ENCODE peak calls at places on chromosomes 4 and X, in five cellular contexts. One of them, this sample, is unnamed. For H3K36me3, the result is how much of the 10 kb centered on the place peaks cover.

GRCh38 chr4:152090543-152090942 is 329.7 kb upstream of the GATB start:
- DNase-seq in sigmoid colon: no peak
- DNase-seq in HepG2: no peak
- DNase-seq in HCT116: no peak
- DNase-seq in transverse colon: no peak
- DNase-seq in this sample: no peak

GRCh38 chr4:165656399-165656798 is 216.6 kb upstream of the TLL1 start:
- DNase-seq in HepG2: no peak
- DNase-seq in transverse colon: no peak
- DNase-seq in HCT116: no peak
- DNase-seq in sigmoid colon: no peak
- DNase-seq in this sample: no peak

GRCh38 chrX:120251471-120252011 is 929 bp downstream of the ZBTB33 start:
- DNase-seq in HepG2: peak
- DNase-seq in transverse colon: peak
- DNase-seq in HCT116: no peak
- DNase-seq in sigmoid colon: peak
- DNase-seq in this sample: peak

GRCh38 chr4:180695851-180696250 is 1547.4 kb upstream of the TENM3 start:
- DNase-seq in sigmoid colon: no peak
- DNase-seq in HCT116: no peak
- DNase-seq in transverse colon: no peak
- DNase-seq in HepG2: no peak
- DNase-seq in this sample: no peak

GRCh38 chr4:169116270-169116901 is 106.3 kb upstream of the CBR4 start:
- DNase-seq in HCT116: no peak
- DNase-seq in sigmoid colon: no peak
- DNase-seq in HepG2: no peak
- DNase-seq in transverse colon: no peak
- DNase-seq in this sample: no peak

GRCh38 chr4:151524610-151525009 is 115.6 kb downstream of the FHIP1A start:
- DNase-seq in HCT116: no peak
- DNase-seq in sigmoid colon: no peak
- DNase-seq in HepG2: no peak
- DNase-seq in transverse colon: no peak
- DNase-seq in this sample: no peak

GRCh38 chrX:151981129-151981528 is 6.7 kb upstream of the GABRE start:
- DNase-seq in transverse colon: no peak
- DNase-seq in HCT116: no peak
- DNase-seq in sigmoid colon: no peak
- DNase-seq in HepG2: no peak
- DNase-seq in this sample: no peak

GRCh38 chrX:33840176-33840575 is 291.9 kb downstream of the FAM47A start:
- DNase-seq in HCT116: no peak
- DNase-seq in transverse colon: no peak
- DNase-seq in sigmoid colon: no peak
- DNase-seq in HepG2: no peak
- DNase-seq in this sample: no peak

GRCh38 chr4:155419266-155419665 is 42.5 kb upstream of the MAP9 start:
- DNase-seq in HepG2: no peak
- DNase-seq in transverse colon: no peak
- DNase-seq in sigmoid colon: no peak
- DNase-seq in HCT116: no peak
- DNase-seq in this sample: no peak

GRCh38 chrX:68936608-68937007 is 107.8 kb downstream of the EFNB1 start:
- DNase-seq in sigmoid colon: peak
- DNase-seq in transverse colon: peak
- DNase-seq in HCT116: no peak
- DNase-seq in HepG2: no peak
- DNase-seq in this sample: peak

GRCh38 chrX:28246675-28247074 is 265.4 kb upstream of the DCAF8L1 start:
- DNase-seq in HCT116: no peak
- DNase-seq in transverse colon: no peak
- DNase-seq in HepG2: no peak
- DNase-seq in sigmoid colon: no peak
- DNase-seq in this sample: no peak

GRCh38 chr4:17787315-17787714 is 5.9 kb upstream of the FAM184B start:
- DNase-seq in HCT116: no peak
- DNase-seq in transverse colon: no peak
- DNase-seq in sigmoid colon: no peak
- DNase-seq in HepG2: no peak
- DNase-seq in this sample: no peak

GRCh38 chrX:111180750-111181240 is 84.8 kb downstream of the PAK3 start:
- DNase-seq in transverse colon: no peak
- DNase-seq in sigmoid colon: no peak
- DNase-seq in HCT116: no peak
- DNase-seq in HepG2: no peak
- DNase-seq in this sample: no peak

GRCh38 chr4:95106408-95106928 is 348.7 kb downstream of the BMPR1B start:
- DNase-seq in transverse colon: no peak
- DNase-seq in sigmoid colon: no peak
- DNase-seq in HepG2: no peak
- DNase-seq in HCT116: peak
- DNase-seq in this sample: no peak

GRCh38 chr4:124199185-124199584 is 513.3 kb downstream of the ANKRD50 start:
- DNase-seq in transverse colon: no peak
- DNase-seq in HepG2: no peak
- DNase-seq in HCT116: no peak
- DNase-seq in sigmoid colon: no peak
- DNase-seq in this sample: no peak

GRCh38 chr4:124203613-124204284 is 508.8 kb downstream of the ANKRD50 start:
- DNase-seq in sigmoid colon: no peak
- DNase-seq in HepG2: no peak
- DNase-seq in transverse colon: no peak
- DNase-seq in HCT116: no peak
- DNase-seq in this sample: no peak

GRCh38 chr4:124202106-124202505 is 510.4 kb downstream of the ANKRD50 start:
- DNase-seq in HepG2: no peak
- DNase-seq in HCT116: no peak
- DNase-seq in transverse colon: no peak
- DNase-seq in sigmoid colon: peak
- DNase-seq in this sample: no peak

DNA sequence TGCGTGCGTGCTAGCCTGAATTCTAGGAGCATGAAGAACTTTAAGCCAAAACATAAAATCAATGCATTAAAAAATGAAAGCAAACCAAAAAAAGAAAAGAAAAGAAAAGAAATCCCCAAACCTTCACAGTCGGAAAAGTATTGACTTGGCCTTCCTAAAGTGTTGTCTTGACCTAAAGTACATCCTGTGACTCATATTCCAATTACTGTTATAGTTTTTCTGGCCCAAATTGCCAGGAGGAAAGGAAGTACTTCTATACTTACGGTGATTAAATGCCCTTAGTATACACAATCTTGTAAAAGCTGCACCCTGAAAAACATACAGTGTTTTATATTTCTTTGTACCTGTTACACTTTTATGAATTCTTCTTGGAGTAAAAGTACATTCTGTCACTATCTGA is 512.8 kb downstream of the ANKRD50 start:
- DNase-seq in HepG2: no peak
- DNase-seq in HCT116: no peak
- DNase-seq in transverse colon: no peak
- DNase-seq in sigmoid colon: no peak
- DNase-seq in this sample: no peak
- TF ChIP-seq POLR2AphosphoS5 in HepG2: no peak
- TF ChIP-seq POLR2AphosphoS5 in HCT116: no peak
- TF ChIP-seq POLR2AphosphoS5 in transverse colon: no peak
- TF ChIP-seq POLR2AphosphoS5 in sigmoid colon: no peak
- TF ChIP-seq POLR2AphosphoS5 in this sample: no peak

GRCh38 chr4:39924014-39924413 is 53.7 kb downstream of the PDS5A start:
- DNase-seq in HepG2: no peak
- DNase-seq in sigmoid colon: no peak
- DNase-seq in transverse colon: no peak
- DNase-seq in HCT116: no peak
- DNase-seq in this sample: no peak

GRCh38 chr4:39922389-39922788 is 55.3 kb downstream of the PDS5A start:
- DNase-seq in HCT116: no peak
- DNase-seq in transverse colon: no peak
- DNase-seq in sigmoid colon: no peak
- DNase-seq in HepG2: no peak
- DNase-seq in this sample: no peak
- H3K36me3 ChIP-seq in HCT116: under half
- H3K36me3 ChIP-seq in transverse colon: under half
- H3K36me3 ChIP-seq in sigmoid colon: under half
- H3K36me3 ChIP-seq in HepG2: under half
- H3K36me3 ChIP-seq in this sample: half or more

DNA sequence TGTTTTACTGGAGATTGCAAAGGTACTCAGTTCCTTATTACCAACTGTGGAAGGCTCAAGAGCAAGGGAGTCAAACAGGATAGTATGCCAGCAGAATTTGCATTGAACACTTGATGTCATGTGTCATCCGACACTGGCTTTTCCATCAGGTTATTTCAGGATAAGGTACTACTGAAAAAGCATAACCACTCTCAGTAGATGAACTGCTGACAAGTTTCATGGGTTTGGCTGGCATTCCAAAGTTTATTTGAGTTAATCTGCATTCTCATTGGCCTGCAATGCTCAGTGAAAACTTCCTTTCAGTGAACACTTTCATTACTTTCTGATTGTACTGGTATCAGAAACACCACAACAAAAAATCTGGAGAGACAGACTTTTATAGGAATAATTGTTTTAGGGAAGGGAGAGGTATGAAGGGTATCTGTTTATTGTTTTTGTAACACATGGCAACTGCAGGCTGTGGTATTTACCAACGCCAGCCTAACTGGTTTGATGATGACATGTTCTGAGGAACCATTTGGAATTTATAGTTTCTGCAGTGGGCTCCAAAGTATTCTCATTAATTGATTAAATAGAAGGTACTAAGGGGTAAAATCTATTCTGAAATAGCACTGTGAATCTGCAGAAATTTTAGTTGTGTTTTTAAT is 345.7 kb upstream of the NR3C2 start:
- DNase-seq in HepG2: no peak
- DNase-seq in transverse colon: no peak
- DNase-seq in sigmoid colon: no peak
- DNase-seq in HCT116: no peak
- DNase-seq in this sample: no peak
- TF ChIP-seq POLR2AphosphoS5 in HepG2: no peak
- TF ChIP-seq POLR2AphosphoS5 in transverse colon: peak
- TF ChIP-seq POLR2AphosphoS5 in sigmoid colon: no peak
- TF ChIP-seq POLR2AphosphoS5 in HCT116: no peak
- TF ChIP-seq POLR2AphosphoS5 in this sample: no peak

DNA sequence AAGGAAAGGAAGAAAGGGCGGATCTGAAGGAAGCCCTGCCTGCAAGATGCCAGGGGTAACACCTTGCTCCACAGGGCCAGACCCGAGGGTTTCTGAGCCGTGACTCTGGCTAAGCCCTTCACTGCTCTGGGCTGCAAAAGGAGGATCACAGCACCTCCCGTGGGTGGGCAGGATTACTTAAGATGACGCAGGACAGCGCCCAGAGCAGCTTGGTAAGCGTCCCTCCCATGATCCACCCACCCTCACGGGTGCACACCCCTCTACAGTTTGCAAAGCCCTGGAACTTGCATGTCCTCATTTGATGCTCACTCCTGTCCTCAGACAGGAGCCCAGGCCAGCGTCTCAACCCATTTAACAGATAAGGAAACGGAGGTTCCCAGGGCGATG is 64.9 kb downstream of the CRMP1 start:
- DNase-seq in transverse colon: no peak
- DNase-seq in HCT116: no peak
- DNase-seq in HepG2: no peak
- DNase-seq in sigmoid colon: no peak
- DNase-seq in this sample: no peak
- H3K36me3 ChIP-seq in transverse colon: under half
- H3K36me3 ChIP-seq in HCT116: under half
- H3K36me3 ChIP-seq in HepG2: under half
- H3K36me3 ChIP-seq in sigmoid colon: under half
- H3K36me3 ChIP-seq in this sample: under half

GRCh38 chr4:49221209-49221608 is 235.1 kb downstream of the CWH43 start:
- DNase-seq in sigmoid colon: no peak
- DNase-seq in HCT116: no peak
- DNase-seq in HepG2: no peak
- DNase-seq in transverse colon: no peak
- DNase-seq in this sample: no peak

DNA sequence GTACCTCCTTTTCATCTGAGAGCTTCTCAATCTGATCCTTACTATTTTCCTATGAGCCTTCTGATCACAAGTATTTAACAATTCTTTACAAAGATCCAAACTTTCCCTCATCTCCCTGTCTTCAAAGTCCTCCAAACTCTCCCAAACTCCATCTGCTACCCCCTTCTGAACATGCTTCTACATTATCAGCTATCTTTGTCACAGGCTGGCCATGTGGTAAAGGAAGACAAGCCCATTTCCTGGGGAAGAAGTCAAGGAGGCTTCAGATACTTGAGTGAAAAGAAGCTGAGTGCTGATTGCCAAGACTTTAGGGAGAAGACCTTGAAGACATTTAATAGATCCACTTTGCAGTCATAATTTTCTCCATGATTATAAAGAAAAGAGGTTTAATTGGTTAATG is 231.4 kb downstream of the CWH43 start:
- DNase-seq in transverse colon: no peak
- DNase-seq in sigmoid colon: no peak
- DNase-seq in HepG2: no peak
- DNase-seq in HCT116: no peak
- DNase-seq in this sample: no peak
- TF ChIP-seq POLR2AphosphoS5 in transverse colon: no peak
- TF ChIP-seq POLR2AphosphoS5 in sigmoid colon: no peak
- TF ChIP-seq POLR2AphosphoS5 in HepG2: no peak
- TF ChIP-seq POLR2AphosphoS5 in HCT116: no peak
- TF ChIP-seq POLR2AphosphoS5 in this sample: no peak